ENCODE peak calls at places on chromosome 16, in four cellular contexts. I is NCI-H1105, F is NCI-H1092, T is AG09309. N is an unnamed sample.

GRCh38 chr16:53872248-53873221 is 168.6 kb downstream of the FTO start:
- DNase-seq in I (no peak), F (no peak), T (peak), N (no peak)

GRCh38 chr16:4846503-4846900 is 586 bp downstream of the GLYR1 start:
- DNase-seq in I (no peak), F (no peak), T (peak), N (peak)

GRCh38 chr16:1174477-1175357 is 21.8 kb downstream of the CACNA1H start:
- DNase-seq in I (no peak), F (no peak), T (no peak), N (no peak)

GRCh38 chr16:363110-364090 is 6.9 kb downstream of the MRPL28 start:
- DNase-seq in I (no peak), F (no peak), T (no peak), N (no peak)

GRCh38 chr16:56972898-56973689 is 11.3 kb downstream of the CETP start:
- DNase-seq in I (no peak), F (no peak), T (no peak), N (no peak)

GRCh38 chr16:69522732-69523404 is 42.9 kb upstream of the NFAT5 start:
- DNase-seq in I (no peak), F (no peak), T (no peak), N (no peak)

GRCh38 chr16:81238296-81239011 is at the start of gene BCO1:
- DNase-seq in I (peak), F (peak), T (peak), N (no peak)

GRCh38 chr16:6684076-6684673 is 648.5 kb upstream of the RBFOX1 start:
- DNase-seq in I (no peak), F (no peak), T (no peak), N (no peak)

GRCh38 chr16:53435066-53435688 is 906 bp downstream of the RBL2 start:
- DNase-seq in I (peak), F (peak), T (peak), N (peak)

GRCh38 chr16:75482434-75483205 is 12.6 kb downstream of the CHST6 start:
- DNase-seq in I (peak), F (no peak), T (no peak), N (no peak)

GRCh38 chr16:85928411-85928820 is 29.5 kb downstream of the IRF8 start:
- DNase-seq in I (no peak), F (no peak), T (no peak), N (no peak)

GRCh38 chr16:65842067-65842466 is 524.4 kb upstream of the CDH5 start:
- DNase-seq in I (no peak), F (no peak), T (no peak), N (no peak)

GRCh38 chr16:49058382-49058781 is 223.3 kb downstream of the CBLN1 start:
- DNase-seq in I (peak), F (no peak), T (no peak), N (no peak)

GRCh38 chr16:84643180-84643583 is 5.1 kb upstream of the KLHL36 start:
- DNase-seq in I (no peak), F (no peak), T (peak), N (no peak)

GRCh38 chr16:78005881-78006280 is 16.5 kb upstream of the CLEC3A start:
- DNase-seq in I (no peak), F (no peak), T (no peak), N (no peak)

GRCh38 chr16:19114359-19115147 is 789 bp downstream of the ITPRIPL2 start:
- DNase-seq in I (no peak), F (peak), T (no peak), N (peak)

GRCh38 chr16:54586474-54587175 is 300.0 kb upstream of the IRX3 start:
- DNase-seq in I (no peak), F (no peak), T (no peak), N (no peak)

GRCh38 chr16:67011274-67011673 is 17.7 kb upstream of the CBFB start:
- DNase-seq in I (no peak), F (no peak), T (no peak), N (no peak)

GRCh38 chr16:86215979-86216585 is 294.2 kb upstream of the FOXF1 start:
- DNase-seq in I (no peak), F (no peak), T (no peak), N (no peak)

GRCh38 chr16:60031751-60032150 is 1297.6 kb upstream of the GOT2 start:
- DNase-seq in I (no peak), F (no peak), T (no peak), N (no peak)

GRCh38 chr16:12992066-12992465 is 90.7 kb downstream of the SHISA9 start:
- DNase-seq in I (no peak), F (no peak), T (no peak), N (no peak)

GRCh38 chr16:3610698-3611144 is 685 bp downstream of the SLX4 start:
- DNase-seq in I (no peak), F (no peak), T (no peak), N (no peak)

GRCh38 chr16:70430667-70431536 is 8.0 kb downstream of the ST3GAL2 start:
- DNase-seq in I (no peak), F (no peak), T (no peak), N (peak)

GRCh38 chr16:89958068-89958467 is 9.5 kb downstream of the DEF8 start:
- DNase-seq in I (no peak), F (no peak), T (no peak), N (no peak)

GRCh38 chr16:85316321-85316919 is 204.1 kb upstream of the CIBAR2 start:
- DNase-seq in I (peak), F (peak), T (no peak), N (no peak)

GRCh38 chr16:73669535-73670274 is 621.8 kb upstream of the ZFHX3 start:
- DNase-seq in I (no peak), F (no peak), T (no peak), N (no peak)

GRCh38 chr16:77834600-77834963 is 46.2 kb downstream of the VAT1L start:
- DNase-seq in I (no peak), F (no peak), T (peak), N (no peak)

GRCh38 chr16:84088695-84089395 is 27.9 kb downstream of the MBTPS1 start:
- DNase-seq in I (no peak), F (no peak), T (no peak), N (peak)

GRCh38 chr16:86221085-86221484 is 289.2 kb upstream of the FOXF1 start:
- DNase-seq in I (no peak), F (no peak), T (peak), N (no peak)

GRCh38 chr16:1068451-1068850 is 4.1 kb upstream of the SSTR5 start:
- DNase-seq in I (no peak), F (no peak), T (no peak), N (no peak)

GRCh38 chr16:70573451-70574121 is 50.0 kb downstream of the SF3B3 start:
- DNase-seq in I (no peak), F (no peak), T (peak), N (no peak)

GRCh38 chr16:9845661-9846361 is 336.4 kb downstream of the GRIN2A start:
- DNase-seq in I (no peak), F (no peak), T (no peak), N (no peak)

GRCh38 chr16:80591071-80591935 is 50.5 kb downstream of the DYNLRB2 start:
- DNase-seq in I (no peak), F (no peak), T (no peak), N (no peak)

GRCh38 chr16:31427441-31428276 is 501 bp downstream of the COX6A2 start:
- DNase-seq in I (no peak), F (peak), T (no peak), N (peak)

GRCh38 chr16:2751577-2752034 is 832 bp upstream of the SRRM2 start:
- DNase-seq in I (no peak), F (no peak), T (no peak), N (no peak)

GRCh38 chr16:66948034-66948821 is 12.8 kb upstream of the CES3 start:
- DNase-seq in I (no peak), F (no peak), T (no peak), N (no peak)

GRCh38 chr16:86978445-86979030 is 338.7 kb downstream of the C16orf95 start:
- DNase-seq in I (no peak), F (no peak), T (no peak), N (no peak)

N was measured in T-helper 1 cell.